ENCODE peak calls at places on chromosomes 2 and 18, in ten cellular contexts. U, C, K, D, A, W, B, M, Z and Y are unnamed samples.

GRCh38 chr2:127084611-127085031 is 22.3 kb downstream of the BIN1 start:
- DNase-seq in D (no peak), U (no peak), C (no peak), Z (peak; percentile 48), A (no peak), K (peak; percentile 32), B (no peak), M (no peak), W (no peak), Y (no peak)

GRCh38 chr18:58788971-58789797 is 75.5 kb upstream of the ZNF532 start:
- DNase-seq in Z (peak; percentile 59), A (no peak), M (no peak), C (peak; percentile 56), W (peak; percentile 84), U (no peak), D (no peak), K (no peak), B (peak; percentile 84), Y (no peak)

GRCh38 chr2:207048421-207048820 is 109.1 kb downstream of the CPO start:
- DNase-seq in C (no peak), B (peak; percentile 12), Z (no peak), U (no peak), A (no peak), K (no peak), M (no peak), W (no peak), D (no peak), Y (no peak)

GRCh38 chr2:99762714-99763113 is 272.9 kb upstream of the REV1 start:
- DNase-seq in C (no peak), M (no peak), W (no peak), A (no peak), U (no peak), K (no peak), B (no peak), Z (no peak), D (no peak), Y (no peak)

GRCh38 chr2:19979932-19980331 is 10.0 kb downstream of the WDR35 start:
- DNase-seq in D (no peak), A (no peak), C (no peak), K (no peak), U (no peak), Z (no peak), M (no peak), B (no peak), W (no peak), Y (no peak)

GRCh38 chr2:101149241-101150192 is 1.7 kb downstream of the TBC1D8 start:
- DNase-seq in A (no peak), B (no peak), C (no peak), W (peak; percentile 55), M (no peak), U (no peak), D (no peak), K (no peak), Z (peak; percentile 30), Y (no peak)

GRCh38 chr2:95389256-95390119 is 13.0 kb upstream of the FAHD2A start:
- DNase-seq in M (peak; percentile 82), W (peak; percentile 83), A (no peak), Z (peak; percentile 63), K (no peak), B (peak; percentile 49), C (peak; percentile 73), D (peak; percentile 18), U (no peak), Y (peak; percentile 66)

GRCh38 chr2:74399785-74400184 is 19.7 kb upstream of the DCTN1 start:
- DNase-seq in B (peak; percentile 40), A (no peak), U (no peak), D (peak; percentile 11), K (no peak), Z (no peak), M (no peak), C (no peak), W (no peak), Y (no peak)

GRCh38 chr2:168136392-168136977 is 110.9 kb downstream of the STK39 start:
- DNase-seq in D (peak; percentile 32), M (no peak), A (no peak), C (no peak), K (no peak), U (no peak), B (peak; percentile 48), W (no peak), Z (no peak), Y (no peak)

GRCh38 chr2:3651686-3652516 is 6.1 kb upstream of the ALLC start:
- DNase-seq in D (peak; percentile 97), A (peak; percentile 25), U (peak; percentile 85), Z (peak; percentile 71), B (no peak), W (peak; percentile 77), C (peak; percentile 73), K (peak; percentile 33), M (peak; percentile 49), Y (peak; percentile 44)

GRCh38 chr2:85890522-85891176 is 1.9 kb upstream of the ST3GAL5 start:
- DNase-seq in A (no peak), Z (no peak), U (no peak), K (no peak), C (no peak), M (no peak), W (no peak), B (no peak), D (no peak), Y (no peak)

GRCh38 chr2:11094021-11094810 is 61.1 kb upstream of the SLC66A3 start:
- DNase-seq in W (no peak), U (no peak), D (no peak), M (no peak), A (no peak), B (no peak), Z (no peak), C (no peak), K (no peak), Y (no peak)

GRCh38 chr18:47736376-47737140 is 193.9 kb downstream of the SMAD2 start:
- DNase-seq in W (no peak), B (no peak), D (no peak), M (peak; percentile 28), A (no peak), C (no peak), Z (no peak), K (no peak), U (no peak), Y (no peak)

GRCh38 chr2:189298481-189298880 is 118.9 kb upstream of the COL5A2 start:
- DNase-seq in A (no peak), U (no peak), Z (no peak), C (no peak), B (peak; percentile 58), M (no peak), W (no peak), K (no peak), D (no peak), Y (no peak)

GRCh38 chr18:1498216-1498615 is 593.5 kb downstream of the ADCYAP1 start:
- DNase-seq in K (no peak), B (no peak), A (no peak), W (no peak), D (no peak), U (no peak), M (no peak), C (no peak), Z (no peak), Y (no peak)

GRCh38 chr18:28657836-28658410 is 481.0 kb upstream of the CDH2 start:
- DNase-seq in Z (no peak), M (no peak), D (no peak), A (no peak), C (no peak), B (no peak), U (no peak), W (no peak), K (no peak), Y (no peak)

GRCh38 chr18:79569720-79570119 is 109.9 kb upstream of the CTDP1 start:
- DNase-seq in W (peak; percentile 22), M (peak; percentile 28), B (no peak), C (no peak), U (no peak), A (no peak), Z (no peak), K (no peak), D (no peak), Y (no peak)

GRCh38 chr2:37287966-37288365 is 36.7 kb downstream of the PRKD3 start:
- DNase-seq in A (no peak), D (peak; percentile 41), Z (peak; percentile 10), M (no peak), W (no peak), C (no peak), U (no peak), K (no peak), B (no peak), Y (no peak)

GRCh38 chr18:24065942-24066341 is 51.4 kb downstream of the TTC39C start:
- DNase-seq in C (no peak), M (no peak), U (no peak), D (no peak), W (no peak), K (no peak), B (no peak), A (no peak), Z (no peak), Y (no peak)

GRCh38 chr2:68594674-68595492 is 48.5 kb upstream of the PROKR1 start:
- DNase-seq in W (peak; percentile 49), B (peak; percentile 56), U (no peak), K (peak; percentile 33), A (peak; percentile 6), C (peak; percentile 24), M (no peak), D (no peak), Z (peak; percentile 39), Y (peak; percentile 32)

GRCh38 chr2:54083440-54083839 is 32.0 kb upstream of the ACYP2 start:
- DNase-seq in U (no peak), A (no peak), Z (no peak), D (no peak), M (no peak), K (no peak), W (no peak), B (peak; percentile 60), C (no peak), Y (no peak)

GRCh38 chr18:45764000-45764686 is 40.2 kb downstream of the SLC14A1 start:
- DNase-seq in M (no peak), Z (no peak), U (no peak), W (no peak), A (no peak), K (no peak), B (peak; percentile 67), D (no peak), C (no peak), Y (no peak)

GRCh38 chr2:11871421-11871820 is 125.0 kb downstream of the LPIN1 start:
- DNase-seq in M (peak; percentile 26), A (no peak), Z (no peak), C (no peak), W (no peak), U (no peak), B (no peak), K (no peak), D (no peak), Y (no peak)